ENCODE peak calls at places on chromosomes 13 and 19, in nine cellular contexts. E, F, M, D, O, A, B, J and T are unnamed samples.
A peak's percentile ranks its signal among the peaks of the same experiment; 100 is the strongest.

GRCh38 chr13:27928805-27929753 is 9.3 kb downstream of the PDX1 start:
- DNase-seq in E (no peak), F (no peak), M (no peak), D (no peak), O (no peak), A (no peak), B (no peak), J (no peak), T (no peak)

GRCh38 chr13:112721198-112722104 is 31.6 kb downstream of the ATP11A start:
- DNase-seq in E (no peak), F (no peak), M (no peak), D (no peak), O (no peak), A (no peak), B (no peak), J (no peak), T (no peak)

GRCh38 chr13:112891477-112892401 is 77.3 kb upstream of the MCF2L start:
- DNase-seq in E (no peak), F (no peak), M (no peak), D (no peak), O (no peak), A (no peak), B (no peak), J (no peak), T (no peak)

GRCh38 chr13:90702050-90702449 is 645.4 kb upstream of the MIR17HG start:
- DNase-seq in E (no peak), F (no peak), M (no peak), D (no peak), O (no peak), A (no peak), B (no peak), J (no peak), T (no peak)

GRCh38 chr13:50123862-50124535 is 108.8 kb downstream of the KCNRG start:
- DNase-seq in E (peak; percentile 94), F (peak; percentile 84), M (peak; percentile 74), D (no peak), O (peak; percentile 77), A (peak; percentile 53), B (peak; percentile 95), J (no peak), T (peak; percentile 77)

GRCh38 chr13:109000207-109000606 is 370.8 kb downstream of the MYO16 start:
- DNase-seq in E (no peak), F (no peak), M (no peak), D (no peak), O (no peak), A (no peak), B (no peak), J (no peak), T (no peak)

GRCh38 chr13:35475960-35476943 is at the start of gene MAB21L1:
- DNase-seq in E (peak; percentile 85), F (no peak), M (peak; percentile 25), D (peak; percentile 34), O (no peak), A (no peak), B (peak; percentile 21), J (no peak), T (no peak)

GRCh38 chr19:14070268-14071050 is 2.1 kb upstream of the MISP3 start:
- DNase-seq in E (no peak), F (no peak), M (no peak), D (no peak), O (no peak), A (no peak), B (no peak), J (no peak), T (no peak)

GRCh38 chr19:32646556-32646955 is 28.4 kb downstream of the ANKRD27 start:
- DNase-seq in E (no peak), F (no peak), M (no peak), D (no peak), O (no peak), A (no peak), B (no peak), J (no peak), T (no peak)

GRCh38 chr19:45558399-45558878 is 26.2 kb downstream of the OPA3 start:
- DNase-seq in E (peak; percentile 36), F (peak; percentile 81), M (peak; percentile 77), D (peak; percentile 47), O (no peak), A (no peak), B (peak; percentile 52), J (no peak), T (no peak)

GRCh38 chr13:51025245-51025872 is 85.7 kb downstream of the C13orf42 start:
- DNase-seq in E (peak; percentile 19), F (no peak), M (peak; percentile 5), D (no peak), O (no peak), A (no peak), B (no peak), J (no peak), T (no peak)

GRCh38 chr19:15216363-15216762 is 15.6 kb upstream of the NOTCH3 start:
- DNase-seq in E (no peak), F (no peak), M (no peak), D (no peak), O (no peak), A (no peak), B (no peak), J (no peak), T (no peak)

GRCh38 chr13:29707876-29708543 is 112.5 kb upstream of the SLC7A1 start:
- DNase-seq in E (peak; percentile 60), F (peak; percentile 21), M (peak; percentile 35), D (no peak), O (no peak), A (peak; percentile 33), B (peak; percentile 69), J (peak; percentile 49), T (no peak)

GRCh38 chr19:16035601-16036297 is 40.5 kb upstream of the TPM4 start:
- DNase-seq in E (no peak), F (no peak), M (no peak), D (no peak), O (no peak), A (no peak), B (no peak), J (no peak), T (no peak)

GRCh38 chr13:84362777-84363176 is 480.5 kb upstream of the SLITRK1 start:
- DNase-seq in E (peak; percentile 2), F (no peak), M (no peak), D (no peak), O (no peak), A (no peak), B (peak; percentile 1), J (no peak), T (no peak)

GRCh38 chr13:30726192-30726591 is 9.2 kb upstream of the ALOX5AP start:
- DNase-seq in E (no peak), F (no peak), M (no peak), D (no peak), O (no peak), A (no peak), B (no peak), J (no peak), T (no peak)

GRCh38 chr13:80399340-80400163 is 58.6 kb upstream of the SPRY2 start:
- DNase-seq in E (peak; percentile 8), F (no peak), M (no peak), D (no peak), O (no peak), A (no peak), B (no peak), J (no peak), T (no peak)

GRCh38 chr13:34258646-34259386 is 440.9 kb downstream of the RFC3 start:
- DNase-seq in E (no peak), F (no peak), M (no peak), D (no peak), O (no peak), A (no peak), B (no peak), J (no peak), T (no peak)

DNA sequence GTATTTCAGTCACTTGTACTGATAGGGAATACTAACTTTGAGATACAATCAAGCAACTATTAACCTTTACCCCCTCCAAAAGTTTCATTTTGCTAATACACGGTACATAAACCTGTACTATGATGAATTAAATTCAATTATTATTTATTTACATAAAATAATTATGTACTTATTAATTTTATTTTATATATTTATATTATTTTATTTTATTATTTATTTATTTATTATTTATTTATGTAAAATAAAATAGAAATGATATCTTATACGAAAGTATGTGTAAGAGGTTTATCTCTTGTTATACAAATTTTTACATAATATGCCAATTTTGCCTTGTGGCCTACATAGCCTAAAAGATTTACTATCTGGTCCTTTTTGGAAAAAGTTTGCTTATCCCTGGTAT is 564.3 kb downstream of the SLITRK5 start:
- DNase-seq in E (no peak), F (no peak), M (no peak), D (no peak), O (no peak), A (no peak), B (no peak), J (no peak), T (no peak)
- TF ChIP-seq CTCF in E (no peak), F (no peak), M (no peak), D (no peak), O (no peak), A (no peak), B (no peak), J (no peak), T (no peak)

GRCh38 chr19:42113641-42114348 is 18.5 kb downstream of the POU2F2 start:
- DNase-seq in E (peak; percentile 98), F (peak; percentile 64), M (no peak), D (no peak), O (no peak), A (no peak), B (peak; percentile 99), J (no peak), T (no peak)
- TF ChIP-seq CTCF in E (peak; percentile 36), F (peak; percentile 71), M (no peak), D (no peak), O (peak; percentile 15), A (no peak), B (peak; percentile 15), J (no peak), T (no peak)

GRCh38 chr13:40165533-40165932 is 500.9 kb downstream of the FOXO1 start:
- DNase-seq in E (no peak), F (no peak), M (no peak), D (no peak), O (no peak), A (no peak), B (no peak), J (no peak), T (no peak)
- TF ChIP-seq CTCF in E (no peak), F (no peak), M (no peak), D (no peak), O (no peak), A (no peak), B (no peak), J (no peak), T (no peak)

GRCh38 chr19:29364224-29364726 is 151.3 kb upstream of the UQCRFS1 start:
- DNase-seq in E (no peak), F (no peak), M (no peak), D (no peak), O (no peak), A (no peak), B (no peak), J (no peak), T (no peak)

GRCh38 chr19:29366757-29367156 is 153.8 kb upstream of the UQCRFS1 start:
- DNase-seq in E (no peak), F (no peak), M (no peak), D (no peak), O (no peak), A (no peak), B (no peak), J (no peak), T (no peak)

GRCh38 chr19:29367701-29368306 is 154.9 kb upstream of the UQCRFS1 start:
- DNase-seq in E (no peak), F (no peak), M (no peak), D (no peak), O (no peak), A (no peak), B (no peak), J (no peak), T (no peak)

GRCh38 chr19:29365836-29366417 is 153.0 kb upstream of the UQCRFS1 start:
- DNase-seq in E (no peak), F (no peak), M (no peak), D (no peak), O (no peak), A (no peak), B (no peak), J (no peak), T (no peak)

GRCh38 chr19:29364999-29365398 is 152.0 kb upstream of the UQCRFS1 start:
- DNase-seq in E (no peak), F (no peak), M (no peak), D (no peak), O (no peak), A (no peak), B (no peak), J (no peak), T (no peak)
- TF ChIP-seq CTCF in E (no peak), F (no peak), M (no peak), D (no peak), O (no peak), A (no peak), B (no peak), J (no peak), T (no peak)